ENCODE peak calls at places on chromosomes 16 and 17, in seven cellular contexts. One of them, this sample, is unnamed.

GRCh38 chr16:66850115-66850815 is 6.1 kb downstream of the CA7 start:
- DNase-seq in A549: no peak
- DNase-seq in astrocyte of the spinal cord: no peak
- DNase-seq in WTC11: no peak
- DNase-seq in mesothelial cell of epicardium: no peak
- DNase-seq in lower leg skin: no peak
- DNase-seq in endodermal cell: peak
- DNase-seq in this sample: no peak

GRCh38 chr17:15649861-15650391 is 30.4 kb upstream of the FBXW10B start:
- DNase-seq in lower leg skin: peak
- DNase-seq in A549: peak
- DNase-seq in mesothelial cell of epicardium: no peak
- DNase-seq in endodermal cell: peak
- DNase-seq in WTC11: no peak
- DNase-seq in astrocyte of the spinal cord: peak
- DNase-seq in this sample: no peak

GRCh38 chr17:28405632-28406477 is at the start of gene SLC46A1:
- DNase-seq in mesothelial cell of epicardium: no peak
- DNase-seq in WTC11: peak
- DNase-seq in endodermal cell: peak
- DNase-seq in lower leg skin: peak
- DNase-seq in astrocyte of the spinal cord: peak
- DNase-seq in A549: peak
- DNase-seq in this sample: peak

GRCh38 chr17:80782536-80783427 is 208.9 kb upstream of the CHMP6 start:
- DNase-seq in endodermal cell: peak
- DNase-seq in WTC11: no peak
- DNase-seq in astrocyte of the spinal cord: no peak
- DNase-seq in lower leg skin: peak
- DNase-seq in mesothelial cell of epicardium: no peak
- DNase-seq in A549: peak
- DNase-seq in this sample: no peak

GRCh38 chr16:56041556-56042140 is 149.6 kb upstream of the GNAO1 start:
- DNase-seq in lower leg skin: no peak
- DNase-seq in astrocyte of the spinal cord: no peak
- DNase-seq in mesothelial cell of epicardium: no peak
- DNase-seq in WTC11: peak
- DNase-seq in A549: peak
- DNase-seq in endodermal cell: peak
- DNase-seq in this sample: peak

GRCh38 chr16:73546351-73546845 is 498.5 kb upstream of the ZFHX3 start:
- DNase-seq in WTC11: no peak
- DNase-seq in lower leg skin: no peak
- DNase-seq in A549: no peak
- DNase-seq in endodermal cell: peak
- DNase-seq in mesothelial cell of epicardium: no peak
- DNase-seq in astrocyte of the spinal cord: no peak
- DNase-seq in this sample: peak

GRCh38 chr16:51376080-51376479 is 225.0 kb upstream of the SALL1 start:
- DNase-seq in WTC11: no peak
- DNase-seq in lower leg skin: no peak
- DNase-seq in A549: peak
- DNase-seq in mesothelial cell of epicardium: no peak
- DNase-seq in endodermal cell: peak
- DNase-seq in astrocyte of the spinal cord: no peak
- DNase-seq in this sample: no peak

GRCh38 chr16:74901606-74902005 is 83.3 kb downstream of the WDR59 start:
- DNase-seq in A549: no peak
- DNase-seq in lower leg skin: no peak
- DNase-seq in mesothelial cell of epicardium: no peak
- DNase-seq in astrocyte of the spinal cord: no peak
- DNase-seq in WTC11: no peak
- DNase-seq in endodermal cell: no peak
- DNase-seq in this sample: no peak

GRCh38 chr17:47096343-47096742 is 92.8 kb downstream of the CDC27 start:
- DNase-seq in astrocyte of the spinal cord: no peak
- DNase-seq in WTC11: no peak
- DNase-seq in lower leg skin: no peak
- DNase-seq in A549: no peak
- DNase-seq in mesothelial cell of epicardium: no peak
- DNase-seq in endodermal cell: no peak
- DNase-seq in this sample: no peak

GRCh38 chr17:78375401-78376079 is 2.9 kb upstream of the PGS1 start:
- DNase-seq in endodermal cell: peak
- DNase-seq in lower leg skin: peak
- DNase-seq in mesothelial cell of epicardium: no peak
- DNase-seq in WTC11: no peak
- DNase-seq in A549: peak
- DNase-seq in astrocyte of the spinal cord: peak
- DNase-seq in this sample: no peak

GRCh38 chr16:78748471-78748929 is 649.0 kb downstream of the WWOX start:
- DNase-seq in mesothelial cell of epicardium: no peak
- DNase-seq in astrocyte of the spinal cord: no peak
- DNase-seq in A549: no peak
- DNase-seq in endodermal cell: no peak
- DNase-seq in WTC11: no peak
- DNase-seq in lower leg skin: no peak
- DNase-seq in this sample: no peak

GRCh38 chr17:83136931-83137330 is 57.5 kb downstream of the METRNL start:
- DNase-seq in lower leg skin: peak
- DNase-seq in astrocyte of the spinal cord: no peak
- DNase-seq in mesothelial cell of epicardium: no peak
- DNase-seq in A549: no peak
- DNase-seq in WTC11: no peak
- DNase-seq in endodermal cell: no peak
- DNase-seq in this sample: no peak

GRCh38 chr17:1727258-1727789 is 2.8 kb downstream of the WDR81 start:
- DNase-seq in WTC11: no peak
- DNase-seq in A549: no peak
- DNase-seq in lower leg skin: no peak
- DNase-seq in mesothelial cell of epicardium: no peak
- DNase-seq in astrocyte of the spinal cord: no peak
- DNase-seq in endodermal cell: no peak
- DNase-seq in this sample: no peak

GRCh38 chr16:86391987-86392386 is 118.3 kb upstream of the FOXF1 start:
- DNase-seq in lower leg skin: no peak
- DNase-seq in WTC11: no peak
- DNase-seq in astrocyte of the spinal cord: peak
- DNase-seq in endodermal cell: no peak
- DNase-seq in mesothelial cell of epicardium: no peak
- DNase-seq in A549: no peak
- DNase-seq in this sample: no peak

GRCh38 chr17:34269969-34270368 is at the start of gene CCL7:
- DNase-seq in endodermal cell: no peak
- DNase-seq in mesothelial cell of epicardium: no peak
- DNase-seq in A549: no peak
- DNase-seq in astrocyte of the spinal cord: no peak
- DNase-seq in lower leg skin: no peak
- DNase-seq in WTC11: no peak
- DNase-seq in this sample: no peak

GRCh38 chr17:43983515-43984411 is 20.7 kb upstream of the NAGS start:
- DNase-seq in lower leg skin: no peak
- DNase-seq in mesothelial cell of epicardium: no peak
- DNase-seq in endodermal cell: peak
- DNase-seq in A549: peak
- DNase-seq in astrocyte of the spinal cord: no peak
- DNase-seq in WTC11: peak
- DNase-seq in this sample: peak

GRCh38 chr17:79023886-79024771 is at the start of gene C1QTNF1:
- DNase-seq in A549: peak
- DNase-seq in mesothelial cell of epicardium: no peak
- DNase-seq in endodermal cell: peak
- DNase-seq in astrocyte of the spinal cord: no peak
- DNase-seq in WTC11: peak
- DNase-seq in lower leg skin: peak
- DNase-seq in this sample: peak

GRCh38 chr17:31580331-31581021 is 189.0 kb downstream of the RAB11FIP4 start:
- DNase-seq in endodermal cell: no peak
- DNase-seq in lower leg skin: peak
- DNase-seq in astrocyte of the spinal cord: no peak
- DNase-seq in mesothelial cell of epicardium: no peak
- DNase-seq in A549: no peak
- DNase-seq in WTC11: no peak
- DNase-seq in this sample: no peak

GRCh38 chr17:31581491-31581890 is 190.0 kb downstream of the RAB11FIP4 start:
- DNase-seq in A549: no peak
- DNase-seq in endodermal cell: no peak
- DNase-seq in astrocyte of the spinal cord: peak
- DNase-seq in lower leg skin: no peak
- DNase-seq in WTC11: no peak
- DNase-seq in mesothelial cell of epicardium: no peak
- DNase-seq in this sample: no peak

GRCh38 chr17:31581022-31581483 is 189.6 kb downstream of the RAB11FIP4 start:
- DNase-seq in A549: no peak
- DNase-seq in astrocyte of the spinal cord: peak
- DNase-seq in lower leg skin: peak
- DNase-seq in endodermal cell: no peak
- DNase-seq in mesothelial cell of epicardium: no peak
- DNase-seq in WTC11: no peak
- DNase-seq in this sample: no peak

GRCh38 chr17:31583795-31584340 is 192.4 kb downstream of the RAB11FIP4 start:
- DNase-seq in lower leg skin: no peak
- DNase-seq in endodermal cell: no peak
- DNase-seq in A549: no peak
- DNase-seq in WTC11: no peak
- DNase-seq in astrocyte of the spinal cord: no peak
- DNase-seq in mesothelial cell of epicardium: no peak
- DNase-seq in this sample: no peak

DNA sequence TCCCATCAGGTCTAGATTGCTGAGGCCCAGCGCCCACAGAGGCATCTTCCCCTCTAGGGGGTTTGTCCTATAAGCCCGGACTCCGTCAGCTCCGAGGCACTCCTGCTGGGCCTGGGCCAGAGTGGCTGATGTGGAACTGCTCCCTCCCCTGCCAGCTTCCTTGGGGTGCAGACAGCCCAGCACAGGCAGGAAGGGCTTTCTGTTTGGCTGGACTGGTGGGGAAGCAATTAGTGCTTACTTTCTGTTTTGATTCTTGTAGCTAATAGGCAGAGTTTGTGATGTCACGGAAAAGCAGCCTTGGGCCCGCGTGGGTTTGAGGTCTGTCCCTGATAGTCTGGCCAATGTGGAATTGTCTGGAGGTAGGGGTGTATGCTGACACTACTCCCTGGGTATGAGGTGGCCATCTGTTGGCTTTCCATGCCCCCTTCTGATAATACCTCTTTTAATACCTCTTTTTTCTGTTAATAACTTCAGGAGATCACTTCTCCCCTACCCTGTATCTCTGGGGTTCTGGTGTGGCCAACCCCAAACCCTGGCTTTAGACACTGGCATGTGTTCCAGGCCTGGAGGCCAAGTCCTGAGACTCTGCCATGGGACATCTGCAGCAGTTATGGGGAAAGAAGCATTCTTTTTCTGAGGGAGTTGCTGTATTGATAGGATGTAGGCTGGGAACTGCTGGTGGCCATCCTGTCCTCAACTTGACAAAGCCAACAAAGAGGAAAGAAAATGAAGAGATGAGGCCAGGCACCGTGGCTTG is 190.9 kb downstream of the RAB11FIP4 start:
- DNase-seq in endodermal cell: no peak
- DNase-seq in A549: no peak
- DNase-seq in lower leg skin: peak
- DNase-seq in astrocyte of the spinal cord: peak
- DNase-seq in WTC11: no peak
- DNase-seq in mesothelial cell of epicardium: no peak
- DNase-seq in this sample: no peak
- TF ChIP-seq CTCF in endodermal cell: no peak
- TF ChIP-seq CTCF in A549: no peak
- TF ChIP-seq CTCF in lower leg skin: no peak
- TF ChIP-seq CTCF in astrocyte of the spinal cord: no peak
- TF ChIP-seq CTCF in WTC11: no peak
- TF ChIP-seq CTCF in mesothelial cell of epicardium: no peak
- TF ChIP-seq CTCF in this sample: no peak

GRCh38 chr17:40779181-40779909 is 3.0 kb downstream of the KRT27 start:
- DNase-seq in endodermal cell: peak
- DNase-seq in mesothelial cell of epicardium: no peak
- DNase-seq in WTC11: peak
- DNase-seq in astrocyte of the spinal cord: no peak
- DNase-seq in lower leg skin: no peak
- DNase-seq in A549: peak
- DNase-seq in this sample: no peak
- TF ChIP-seq CTCF in endodermal cell: no peak
- TF ChIP-seq CTCF in mesothelial cell of epicardium: no peak
- TF ChIP-seq CTCF in WTC11: no peak
- TF ChIP-seq CTCF in astrocyte of the spinal cord: no peak
- TF ChIP-seq CTCF in lower leg skin: no peak
- TF ChIP-seq CTCF in A549: no peak
- TF ChIP-seq CTCF in this sample: no peak

DNA sequence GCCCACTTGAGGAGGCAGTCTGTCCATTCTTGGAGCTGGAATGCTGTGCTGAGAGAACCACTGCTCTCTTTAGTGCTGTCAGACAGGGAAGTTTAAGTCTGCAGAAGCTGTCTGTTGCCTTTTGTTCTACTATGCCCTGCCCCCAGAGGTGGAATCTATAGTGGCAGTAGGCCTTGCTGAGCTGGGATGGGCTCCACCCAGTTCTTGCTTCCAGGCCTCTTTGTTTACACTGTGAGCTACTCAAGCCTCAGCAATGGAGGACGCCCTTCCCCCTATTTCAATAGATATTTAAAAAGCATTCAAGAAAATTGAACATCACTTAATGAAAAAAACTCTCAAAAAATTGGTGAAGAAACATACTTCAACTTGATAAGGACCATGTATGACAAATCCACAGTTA is 313.5 kb downstream of the PHKB start:
- DNase-seq in mesothelial cell of epicardium: no peak
- DNase-seq in A549: peak
- DNase-seq in endodermal cell: peak
- DNase-seq in lower leg skin: no peak
- DNase-seq in WTC11: peak
- DNase-seq in astrocyte of the spinal cord: peak
- DNase-seq in this sample: peak
- TF ChIP-seq CTCF in mesothelial cell of epicardium: no peak
- TF ChIP-seq CTCF in A549: no peak
- TF ChIP-seq CTCF in endodermal cell: peak
- TF ChIP-seq CTCF in lower leg skin: no peak
- TF ChIP-seq CTCF in WTC11: no peak
- TF ChIP-seq CTCF in astrocyte of the spinal cord: peak
- TF ChIP-seq CTCF in this sample: peak

GRCh38 chr17:21280081-21280518 is 4.4 kb upstream of the MAP2K3 start:
- DNase-seq in lower leg skin: peak
- DNase-seq in astrocyte of the spinal cord: peak
- DNase-seq in endodermal cell: peak
- DNase-seq in mesothelial cell of epicardium: peak
- DNase-seq in A549: peak
- DNase-seq in WTC11: peak
- DNase-seq in this sample: peak

GRCh38 chr17:21279582-21279981 is 4.9 kb upstream of the MAP2K3 start:
- DNase-seq in endodermal cell: no peak
- DNase-seq in mesothelial cell of epicardium: no peak
- DNase-seq in astrocyte of the spinal cord: no peak
- DNase-seq in WTC11: no peak
- DNase-seq in A549: no peak
- DNase-seq in lower leg skin: no peak
- DNase-seq in this sample: no peak

GRCh38 chr17:21279198-21279535 is 5.3 kb upstream of the MAP2K3 start:
- DNase-seq in A549: no peak
- DNase-seq in astrocyte of the spinal cord: no peak
- DNase-seq in lower leg skin: no peak
- DNase-seq in WTC11: no peak
- DNase-seq in mesothelial cell of epicardium: no peak
- DNase-seq in endodermal cell: no peak
- DNase-seq in this sample: no peak

GRCh38 chr17:21277332-21277731 is 7.2 kb upstream of the MAP2K3 start:
- DNase-seq in A549: no peak
- DNase-seq in mesothelial cell of epicardium: no peak
- DNase-seq in astrocyte of the spinal cord: no peak
- DNase-seq in WTC11: no peak
- DNase-seq in lower leg skin: no peak
- DNase-seq in endodermal cell: no peak
- DNase-seq in this sample: no peak

GRCh38 chr17:21278304-21279197 is 6.0 kb upstream of the MAP2K3 start:
- DNase-seq in astrocyte of the spinal cord: no peak
- DNase-seq in lower leg skin: peak
- DNase-seq in mesothelial cell of epicardium: no peak
- DNase-seq in WTC11: no peak
- DNase-seq in A549: no peak
- DNase-seq in endodermal cell: no peak
- DNase-seq in this sample: no peak
- TF ChIP-seq CTCF in astrocyte of the spinal cord: no peak
- TF ChIP-seq CTCF in lower leg skin: no peak
- TF ChIP-seq CTCF in mesothelial cell of epicardium: no peak
- TF ChIP-seq CTCF in WTC11: no peak
- TF ChIP-seq CTCF in A549: no peak
- TF ChIP-seq CTCF in endodermal cell: no peak
- TF ChIP-seq CTCF in this sample: no peak